ENCODE peak calls at places on chromosomes 12 and 14, in eight cellular contexts. One of them, this sample, is unnamed.

GRCh38 chr14:62420853-62421252 is 624.4 kb downstream of the KCNH5 start:
- DNase-seq in upper lobe of right lung: no peak
- DNase-seq in GM13977: no peak
- DNase-seq in activated naive CD8-positive, alpha-beta T cell treated with anti-CD3 and anti-CD28 coated beads, Interleukin-2, amount 50 U/mL, for 24 hours: no peak
- DNase-seq in fibroblast of the conjunctiva: no peak
- DNase-seq in stimulated activated CD4-positive, alpha-beta T cell treated with anti-CD3 and anti-CD28 coated beads, Interleukin-15, amount 100 ng/mL, for 24 hours: no peak
- DNase-seq in GM12865: no peak
- DNase-seq in CD8-positive, alpha-beta T cell: no peak
- DNase-seq in this sample: no peak

GRCh38 chr14:48973136-48973535 is 613.0 kb downstream of the RPS29 start:
- DNase-seq in CD8-positive, alpha-beta T cell: no peak
- DNase-seq in GM13977: no peak
- DNase-seq in GM12865: no peak
- DNase-seq in activated naive CD8-positive, alpha-beta T cell treated with anti-CD3 and anti-CD28 coated beads, Interleukin-2, amount 50 U/mL, for 24 hours: no peak
- DNase-seq in upper lobe of right lung: no peak
- DNase-seq in stimulated activated CD4-positive, alpha-beta T cell treated with anti-CD3 and anti-CD28 coated beads, Interleukin-15, amount 100 ng/mL, for 24 hours: no peak
- DNase-seq in fibroblast of the conjunctiva: no peak
- DNase-seq in this sample: no peak

GRCh38 chr12:70227911-70228310 is 15.3 kb upstream of the CNOT2 start:
- DNase-seq in CD8-positive, alpha-beta T cell: no peak
- DNase-seq in activated naive CD8-positive, alpha-beta T cell treated with anti-CD3 and anti-CD28 coated beads, Interleukin-2, amount 50 U/mL, for 24 hours: no peak
- DNase-seq in GM12865: no peak
- DNase-seq in upper lobe of right lung: no peak
- DNase-seq in stimulated activated CD4-positive, alpha-beta T cell treated with anti-CD3 and anti-CD28 coated beads, Interleukin-15, amount 100 ng/mL, for 24 hours: no peak
- DNase-seq in GM13977: no peak
- DNase-seq in fibroblast of the conjunctiva: no peak
- DNase-seq in this sample: no peak

GRCh38 chr12:71075743-71076142 is 82.1 kb downstream of the TSPAN8 start:
- DNase-seq in fibroblast of the conjunctiva: no peak
- DNase-seq in upper lobe of right lung: no peak
- DNase-seq in GM13977: no peak
- DNase-seq in stimulated activated CD4-positive, alpha-beta T cell treated with anti-CD3 and anti-CD28 coated beads, Interleukin-15, amount 100 ng/mL, for 24 hours: no peak
- DNase-seq in CD8-positive, alpha-beta T cell: no peak
- DNase-seq in activated naive CD8-positive, alpha-beta T cell treated with anti-CD3 and anti-CD28 coated beads, Interleukin-2, amount 50 U/mL, for 24 hours: no peak
- DNase-seq in GM12865: no peak
- DNase-seq in this sample: no peak

GRCh38 chr12:48937170-48937569 is 11.9 kb upstream of the FKBP11 start:
- DNase-seq in activated naive CD8-positive, alpha-beta T cell treated with anti-CD3 and anti-CD28 coated beads, Interleukin-2, amount 50 U/mL, for 24 hours: no peak
- DNase-seq in CD8-positive, alpha-beta T cell: no peak
- DNase-seq in fibroblast of the conjunctiva: no peak
- DNase-seq in GM12865: no peak
- DNase-seq in upper lobe of right lung: peak
- DNase-seq in stimulated activated CD4-positive, alpha-beta T cell treated with anti-CD3 and anti-CD28 coated beads, Interleukin-15, amount 100 ng/mL, for 24 hours: no peak
- DNase-seq in GM13977: no peak
- DNase-seq in this sample: no peak

GRCh38 chr12:52531563-52532300 is 11.5 kb upstream of the KRT5 start:
- DNase-seq in activated naive CD8-positive, alpha-beta T cell treated with anti-CD3 and anti-CD28 coated beads, Interleukin-2, amount 50 U/mL, for 24 hours: no peak
- DNase-seq in CD8-positive, alpha-beta T cell: no peak
- DNase-seq in GM13977: no peak
- DNase-seq in GM12865: no peak
- DNase-seq in upper lobe of right lung: peak
- DNase-seq in stimulated activated CD4-positive, alpha-beta T cell treated with anti-CD3 and anti-CD28 coated beads, Interleukin-15, amount 100 ng/mL, for 24 hours: no peak
- DNase-seq in fibroblast of the conjunctiva: no peak
- DNase-seq in this sample: no peak

GRCh38 chr14:101233016-101233355 is 328.3 kb upstream of the DIO3 start:
- DNase-seq in stimulated activated CD4-positive, alpha-beta T cell treated with anti-CD3 and anti-CD28 coated beads, Interleukin-15, amount 100 ng/mL, for 24 hours: no peak
- DNase-seq in CD8-positive, alpha-beta T cell: no peak
- DNase-seq in upper lobe of right lung: no peak
- DNase-seq in activated naive CD8-positive, alpha-beta T cell treated with anti-CD3 and anti-CD28 coated beads, Interleukin-2, amount 50 U/mL, for 24 hours: no peak
- DNase-seq in GM13977: no peak
- DNase-seq in GM12865: no peak
- DNase-seq in fibroblast of the conjunctiva: no peak
- DNase-seq in this sample: no peak

GRCh38 chr14:91866061-91866460 is 1.3 kb downstream of the TC2N start:
- DNase-seq in activated naive CD8-positive, alpha-beta T cell treated with anti-CD3 and anti-CD28 coated beads, Interleukin-2, amount 50 U/mL, for 24 hours: no peak
- DNase-seq in stimulated activated CD4-positive, alpha-beta T cell treated with anti-CD3 and anti-CD28 coated beads, Interleukin-15, amount 100 ng/mL, for 24 hours: peak
- DNase-seq in fibroblast of the conjunctiva: no peak
- DNase-seq in GM12865: peak
- DNase-seq in CD8-positive, alpha-beta T cell: peak
- DNase-seq in upper lobe of right lung: no peak
- DNase-seq in GM13977: no peak
- DNase-seq in this sample: peak

GRCh38 chr12:124677552-124678356 is 110.3 kb upstream of the NCOR2 start:
- DNase-seq in fibroblast of the conjunctiva: no peak
- DNase-seq in stimulated activated CD4-positive, alpha-beta T cell treated with anti-CD3 and anti-CD28 coated beads, Interleukin-15, amount 100 ng/mL, for 24 hours: no peak
- DNase-seq in CD8-positive, alpha-beta T cell: no peak
- DNase-seq in GM13977: no peak
- DNase-seq in upper lobe of right lung: no peak
- DNase-seq in GM12865: no peak
- DNase-seq in activated naive CD8-positive, alpha-beta T cell treated with anti-CD3 and anti-CD28 coated beads, Interleukin-2, amount 50 U/mL, for 24 hours: no peak
- DNase-seq in this sample: no peak

GRCh38 chr14:74552623-74553022 is 59.1 kb downstream of the ISCA2 start:
- DNase-seq in GM13977: no peak
- DNase-seq in CD8-positive, alpha-beta T cell: no peak
- DNase-seq in fibroblast of the conjunctiva: no peak
- DNase-seq in activated naive CD8-positive, alpha-beta T cell treated with anti-CD3 and anti-CD28 coated beads, Interleukin-2, amount 50 U/mL, for 24 hours: no peak
- DNase-seq in upper lobe of right lung: peak
- DNase-seq in stimulated activated CD4-positive, alpha-beta T cell treated with anti-CD3 and anti-CD28 coated beads, Interleukin-15, amount 100 ng/mL, for 24 hours: no peak
- DNase-seq in GM12865: no peak
- DNase-seq in this sample: no peak

GRCh38 chr12:23640754-23641153 is 308.7 kb downstream of the SOX5 start:
- DNase-seq in fibroblast of the conjunctiva: no peak
- DNase-seq in stimulated activated CD4-positive, alpha-beta T cell treated with anti-CD3 and anti-CD28 coated beads, Interleukin-15, amount 100 ng/mL, for 24 hours: no peak
- DNase-seq in upper lobe of right lung: no peak
- DNase-seq in GM13977: no peak
- DNase-seq in GM12865: no peak
- DNase-seq in activated naive CD8-positive, alpha-beta T cell treated with anti-CD3 and anti-CD28 coated beads, Interleukin-2, amount 50 U/mL, for 24 hours: no peak
- DNase-seq in CD8-positive, alpha-beta T cell: no peak
- DNase-seq in this sample: no peak

GRCh38 chr12:23230899-23231298 is 605.9 kb downstream of the ETNK1 start:
- DNase-seq in GM12865: no peak
- DNase-seq in GM13977: no peak
- DNase-seq in stimulated activated CD4-positive, alpha-beta T cell treated with anti-CD3 and anti-CD28 coated beads, Interleukin-15, amount 100 ng/mL, for 24 hours: no peak
- DNase-seq in activated naive CD8-positive, alpha-beta T cell treated with anti-CD3 and anti-CD28 coated beads, Interleukin-2, amount 50 U/mL, for 24 hours: no peak
- DNase-seq in upper lobe of right lung: no peak
- DNase-seq in CD8-positive, alpha-beta T cell: no peak
- DNase-seq in fibroblast of the conjunctiva: no peak
- DNase-seq in this sample: no peak

GRCh38 chr14:102215071-102215470 is 75.4 kb downstream of the WDR20 start:
- DNase-seq in stimulated activated CD4-positive, alpha-beta T cell treated with anti-CD3 and anti-CD28 coated beads, Interleukin-15, amount 100 ng/mL, for 24 hours: no peak
- DNase-seq in activated naive CD8-positive, alpha-beta T cell treated with anti-CD3 and anti-CD28 coated beads, Interleukin-2, amount 50 U/mL, for 24 hours: no peak
- DNase-seq in upper lobe of right lung: peak
- DNase-seq in CD8-positive, alpha-beta T cell: no peak
- DNase-seq in GM12865: no peak
- DNase-seq in fibroblast of the conjunctiva: peak
- DNase-seq in GM13977: no peak
- DNase-seq in this sample: no peak

GRCh38 chr12:124125472-124125871 is 152.5 kb downstream of the ZNF664 start:
- DNase-seq in GM13977: peak
- DNase-seq in GM12865: peak
- DNase-seq in activated naive CD8-positive, alpha-beta T cell treated with anti-CD3 and anti-CD28 coated beads, Interleukin-2, amount 50 U/mL, for 24 hours: no peak
- DNase-seq in stimulated activated CD4-positive, alpha-beta T cell treated with anti-CD3 and anti-CD28 coated beads, Interleukin-15, amount 100 ng/mL, for 24 hours: no peak
- DNase-seq in CD8-positive, alpha-beta T cell: no peak
- DNase-seq in upper lobe of right lung: no peak
- DNase-seq in fibroblast of the conjunctiva: no peak
- DNase-seq in this sample: no peak

GRCh38 chr14:99769123-99769522 is 24.1 kb upstream of the EML1 start:
- DNase-seq in upper lobe of right lung: no peak
- DNase-seq in GM13977: no peak
- DNase-seq in GM12865: no peak
- DNase-seq in activated naive CD8-positive, alpha-beta T cell treated with anti-CD3 and anti-CD28 coated beads, Interleukin-2, amount 50 U/mL, for 24 hours: no peak
- DNase-seq in CD8-positive, alpha-beta T cell: no peak
- DNase-seq in fibroblast of the conjunctiva: no peak
- DNase-seq in stimulated activated CD4-positive, alpha-beta T cell treated with anti-CD3 and anti-CD28 coated beads, Interleukin-15, amount 100 ng/mL, for 24 hours: no peak
- DNase-seq in this sample: no peak

GRCh38 chr14:70640938-70641547 is 673 bp upstream of the TTC9 start:
- DNase-seq in fibroblast of the conjunctiva: no peak
- DNase-seq in upper lobe of right lung: peak
- DNase-seq in GM13977: peak
- DNase-seq in activated naive CD8-positive, alpha-beta T cell treated with anti-CD3 and anti-CD28 coated beads, Interleukin-2, amount 50 U/mL, for 24 hours: peak
- DNase-seq in stimulated activated CD4-positive, alpha-beta T cell treated with anti-CD3 and anti-CD28 coated beads, Interleukin-15, amount 100 ng/mL, for 24 hours: peak
- DNase-seq in CD8-positive, alpha-beta T cell: peak
- DNase-seq in GM12865: peak
- DNase-seq in this sample: peak

GRCh38 chr14:54691525-54692260 is 124.8 kb downstream of the SAMD4A start:
- DNase-seq in GM12865: peak
- DNase-seq in activated naive CD8-positive, alpha-beta T cell treated with anti-CD3 and anti-CD28 coated beads, Interleukin-2, amount 50 U/mL, for 24 hours: peak
- DNase-seq in upper lobe of right lung: peak
- DNase-seq in stimulated activated CD4-positive, alpha-beta T cell treated with anti-CD3 and anti-CD28 coated beads, Interleukin-15, amount 100 ng/mL, for 24 hours: peak
- DNase-seq in CD8-positive, alpha-beta T cell: peak
- DNase-seq in fibroblast of the conjunctiva: peak
- DNase-seq in GM13977: peak
- DNase-seq in this sample: peak

GRCh38 chr14:65750906-65751305 is 338.4 kb downstream of the FUT8 start:
- DNase-seq in activated naive CD8-positive, alpha-beta T cell treated with anti-CD3 and anti-CD28 coated beads, Interleukin-2, amount 50 U/mL, for 24 hours: no peak
- DNase-seq in GM13977: no peak
- DNase-seq in CD8-positive, alpha-beta T cell: no peak
- DNase-seq in upper lobe of right lung: no peak
- DNase-seq in fibroblast of the conjunctiva: no peak
- DNase-seq in GM12865: no peak
- DNase-seq in stimulated activated CD4-positive, alpha-beta T cell treated with anti-CD3 and anti-CD28 coated beads, Interleukin-15, amount 100 ng/mL, for 24 hours: no peak
- DNase-seq in this sample: no peak

GRCh38 chr14:75981426-75981825 is 369 bp downstream of the TGFB3 start:
- DNase-seq in GM13977: peak
- DNase-seq in upper lobe of right lung: no peak
- DNase-seq in activated naive CD8-positive, alpha-beta T cell treated with anti-CD3 and anti-CD28 coated beads, Interleukin-2, amount 50 U/mL, for 24 hours: peak
- DNase-seq in stimulated activated CD4-positive, alpha-beta T cell treated with anti-CD3 and anti-CD28 coated beads, Interleukin-15, amount 100 ng/mL, for 24 hours: peak
- DNase-seq in GM12865: peak
- DNase-seq in CD8-positive, alpha-beta T cell: peak
- DNase-seq in fibroblast of the conjunctiva: no peak
- DNase-seq in this sample: peak

GRCh38 chr14:25122188-25122587 is 72.2 kb upstream of the STXBP6 start:
- DNase-seq in stimulated activated CD4-positive, alpha-beta T cell treated with anti-CD3 and anti-CD28 coated beads, Interleukin-15, amount 100 ng/mL, for 24 hours: no peak
- DNase-seq in GM13977: no peak
- DNase-seq in CD8-positive, alpha-beta T cell: no peak
- DNase-seq in GM12865: no peak
- DNase-seq in activated naive CD8-positive, alpha-beta T cell treated with anti-CD3 and anti-CD28 coated beads, Interleukin-2, amount 50 U/mL, for 24 hours: no peak
- DNase-seq in upper lobe of right lung: no peak
- DNase-seq in fibroblast of the conjunctiva: no peak
- DNase-seq in this sample: no peak

GRCh38 chr12:93514853-93515252 is 47.5 kb downstream of the MRPL42 start:
- DNase-seq in fibroblast of the conjunctiva: peak
- DNase-seq in upper lobe of right lung: no peak
- DNase-seq in activated naive CD8-positive, alpha-beta T cell treated with anti-CD3 and anti-CD28 coated beads, Interleukin-2, amount 50 U/mL, for 24 hours: no peak
- DNase-seq in stimulated activated CD4-positive, alpha-beta T cell treated with anti-CD3 and anti-CD28 coated beads, Interleukin-15, amount 100 ng/mL, for 24 hours: no peak
- DNase-seq in CD8-positive, alpha-beta T cell: no peak
- DNase-seq in GM13977: no peak
- DNase-seq in GM12865: no peak
- DNase-seq in this sample: no peak

GRCh38 chr12:13252024-13252423 is 55.5 kb downstream of the EMP1 start:
- DNase-seq in fibroblast of the conjunctiva: no peak
- DNase-seq in upper lobe of right lung: no peak
- DNase-seq in GM13977: no peak
- DNase-seq in CD8-positive, alpha-beta T cell: no peak
- DNase-seq in activated naive CD8-positive, alpha-beta T cell treated with anti-CD3 and anti-CD28 coated beads, Interleukin-2, amount 50 U/mL, for 24 hours: no peak
- DNase-seq in GM12865: no peak
- DNase-seq in stimulated activated CD4-positive, alpha-beta T cell treated with anti-CD3 and anti-CD28 coated beads, Interleukin-15, amount 100 ng/mL, for 24 hours: no peak
- DNase-seq in this sample: no peak

GRCh38 chr12:59088673-59089072 is 168.4 kb upstream of the LRIG3 start:
- DNase-seq in GM12865: no peak
- DNase-seq in upper lobe of right lung: no peak
- DNase-seq in CD8-positive, alpha-beta T cell: no peak
- DNase-seq in fibroblast of the conjunctiva: no peak
- DNase-seq in activated naive CD8-positive, alpha-beta T cell treated with anti-CD3 and anti-CD28 coated beads, Interleukin-2, amount 50 U/mL, for 24 hours: no peak
- DNase-seq in GM13977: no peak
- DNase-seq in stimulated activated CD4-positive, alpha-beta T cell treated with anti-CD3 and anti-CD28 coated beads, Interleukin-15, amount 100 ng/mL, for 24 hours: no peak
- DNase-seq in this sample: no peak

GRCh38 chr12:58919271-58920101 is 818 bp downstream of the LRIG3 start:
- DNase-seq in activated naive CD8-positive, alpha-beta T cell treated with anti-CD3 and anti-CD28 coated beads, Interleukin-2, amount 50 U/mL, for 24 hours: no peak
- DNase-seq in GM13977: peak
- DNase-seq in stimulated activated CD4-positive, alpha-beta T cell treated with anti-CD3 and anti-CD28 coated beads, Interleukin-15, amount 100 ng/mL, for 24 hours: no peak
- DNase-seq in fibroblast of the conjunctiva: no peak
- DNase-seq in upper lobe of right lung: peak
- DNase-seq in CD8-positive, alpha-beta T cell: no peak
- DNase-seq in GM12865: peak
- DNase-seq in this sample: no peak

GRCh38 chr14:70171719-70172118 is 17.0 kb downstream of the SLC8A3 start:
- DNase-seq in GM13977: no peak
- DNase-seq in stimulated activated CD4-positive, alpha-beta T cell treated with anti-CD3 and anti-CD28 coated beads, Interleukin-15, amount 100 ng/mL, for 24 hours: no peak
- DNase-seq in upper lobe of right lung: no peak
- DNase-seq in fibroblast of the conjunctiva: no peak
- DNase-seq in CD8-positive, alpha-beta T cell: no peak
- DNase-seq in GM12865: peak
- DNase-seq in activated naive CD8-positive, alpha-beta T cell treated with anti-CD3 and anti-CD28 coated beads, Interleukin-2, amount 50 U/mL, for 24 hours: no peak
- DNase-seq in this sample: no peak

GRCh38 chr14:21796912-21797311 is 123.3 kb upstream of the OR4E1 start:
- DNase-seq in activated naive CD8-positive, alpha-beta T cell treated with anti-CD3 and anti-CD28 coated beads, Interleukin-2, amount 50 U/mL, for 24 hours: no peak
- DNase-seq in GM12865: no peak
- DNase-seq in upper lobe of right lung: no peak
- DNase-seq in stimulated activated CD4-positive, alpha-beta T cell treated with anti-CD3 and anti-CD28 coated beads, Interleukin-15, amount 100 ng/mL, for 24 hours: peak
- DNase-seq in fibroblast of the conjunctiva: no peak
- DNase-seq in CD8-positive, alpha-beta T cell: no peak
- DNase-seq in GM13977: no peak
- DNase-seq in this sample: peak